ENCODE peak calls at places on chromosome 11, in nine cellular contexts. T is cardiac muscle cell, G is fibroblast of pulmonary artery, Z is prostate gland, W is cardiac fibroblast, I is nephron progenitor cell, F is body of pancreas, D is GM06990, U is retinal pigment epithelial cell. X is an unnamed sample.

GRCh38 chr11:133656100-133656635 is 123.9 kb upstream of the OPCML start:
- DNase-seq in U (no peak), G (no peak), T (no peak), W (no peak), D (no peak), Z (no peak), I (no peak), F (no peak), X (no peak)

GRCh38 chr11:109858152-109858551 is 235.0 kb upstream of the ZC3H12C start:
- DNase-seq in I (no peak), W (no peak), Z (no peak), D (no peak), U (no peak), F (no peak), G (no peak), T (no peak), X (no peak)

GRCh38 chr11:65043881-65044501 is 3.0 kb downstream of the SAC3D1 start:
- DNase-seq in W (peak), T (peak), I (no peak), F (no peak), Z (no peak), G (peak), U (no peak), D (no peak), X (peak)

GRCh38 chr11:122268601-122269130 is 152.7 kb upstream of the BLID start:
- DNase-seq in W (no peak), G (no peak), U (no peak), I (no peak), F (no peak), Z (no peak), D (no peak), T (no peak), X (no peak)

GRCh38 chr11:133163463-133164419 is 368.6 kb downstream of the OPCML start:
- DNase-seq in G (peak), T (peak), W (peak), F (peak), U (no peak), Z (peak), I (peak), D (no peak), X (no peak)

GRCh38 chr11:45272701-45273100 is 13.4 kb downstream of the SYT13 start:
- DNase-seq in I (no peak), Z (no peak), W (peak), F (no peak), D (no peak), T (peak), U (no peak), G (peak), X (no peak)

GRCh38 chr11:19869946-19870589 is 157.4 kb downstream of the NAV2 start:
- DNase-seq in D (no peak), F (no peak), G (no peak), U (no peak), W (no peak), T (no peak), Z (no peak), I (no peak), X (no peak)

GRCh38 chr11:64742940-64743590 is 877 bp downstream of the RASGRP2 start:
- DNase-seq in F (peak), Z (no peak), G (peak), T (peak), I (peak), D (peak), U (no peak), W (peak), X (peak)

GRCh38 chr11:107102692-107103463 is 84.6 kb upstream of the GUCY1A2 start:
- DNase-seq in U (peak), T (no peak), W (no peak), D (no peak), F (peak), I (no peak), G (no peak), Z (no peak), X (no peak)

GRCh38 chr11:112794321-112794720 is 166.9 kb upstream of the NCAM1 start:
- DNase-seq in G (no peak), U (no peak), Z (no peak), W (no peak), D (no peak), T (no peak), I (no peak), F (no peak), X (no peak)

GRCh38 chr11:63938481-63939350 is at the start of gene NAA40:
- DNase-seq in U (peak), G (peak), W (peak), F (peak), D (peak), I (peak), Z (peak), T (peak), X (peak)

GRCh38 chr11:130865091-130865771 is 51.0 kb downstream of the SNX19 start:
- DNase-seq in I (peak), W (no peak), F (no peak), U (no peak), G (no peak), D (no peak), Z (no peak), T (no peak), X (no peak)

GRCh38 chr11:34274712-34275398 is 83.0 kb downstream of the ABTB2 start:
- DNase-seq in F (peak), W (peak), D (no peak), G (peak), U (peak), I (no peak), T (peak), Z (peak), X (peak)

GRCh38 chr11:123151366-123151765 is 43.7 kb downstream of the CLMP start:
- DNase-seq in U (no peak), D (no peak), I (no peak), F (no peak), G (no peak), Z (no peak), W (no peak), T (no peak), X (no peak)

DNA sequence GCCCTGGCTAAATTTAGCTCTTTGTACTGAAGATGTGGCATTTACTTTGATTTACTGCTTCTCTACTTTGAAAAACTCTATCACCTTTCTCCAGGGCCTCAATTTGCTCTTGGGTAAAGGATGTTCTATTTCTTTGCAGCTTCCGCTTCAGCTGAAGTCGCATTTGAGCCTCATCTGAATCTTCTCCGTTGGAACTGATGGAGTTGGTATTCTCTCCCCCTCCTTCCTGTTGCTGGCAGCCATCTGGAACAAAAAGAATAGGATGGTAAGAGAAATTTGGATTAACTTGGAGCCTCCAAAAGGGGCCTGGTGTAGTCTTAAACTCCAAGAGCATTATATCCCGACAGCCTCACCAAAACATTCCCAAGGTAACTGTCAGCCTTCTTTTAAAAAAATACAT is 16.6 kb downstream of the PAX6 start:
- DNase-seq in W (no peak), G (no peak), I (no peak), F (no peak), U (no peak), T (no peak), Z (no peak), D (no peak), X (no peak)
- TF ChIP-seq CTCF in W (no peak), G (no peak), I (no peak), F (no peak), U (no peak), T (no peak), Z (no peak), D (no peak), X (no peak)

GRCh38 chr11:69194396-69194795 is 38.7 kb downstream of the SMIM38 start:
- DNase-seq in U (no peak), G (no peak), T (no peak), D (no peak), I (no peak), F (no peak), Z (no peak), W (no peak), X (no peak)
- TF ChIP-seq CTCF in U (no peak), G (no peak), T (no peak), D (no peak), I (no peak), F (no peak), Z (no peak), W (no peak), X (no peak)

DNA sequence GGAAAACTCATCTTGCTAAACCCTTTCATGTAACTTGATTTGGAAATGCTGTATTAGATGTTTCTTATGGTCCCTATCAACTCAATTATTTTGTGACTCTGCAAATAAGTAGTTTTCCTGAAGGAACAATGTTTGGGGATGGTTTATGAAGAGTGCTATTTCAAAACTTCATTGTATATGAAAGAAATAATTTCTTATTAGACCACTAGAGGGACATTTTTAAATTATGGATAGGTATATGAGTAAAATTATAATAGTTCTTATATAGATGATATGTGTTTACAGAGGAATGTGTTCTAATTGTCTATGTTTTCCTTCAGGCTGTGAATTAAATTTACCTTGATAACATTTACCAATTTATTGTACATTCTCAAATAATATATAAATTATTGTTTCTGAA is 509.4 kb upstream of the RAG2 start:
- DNase-seq in G (no peak), T (peak), Z (no peak), F (no peak), I (no peak), U (no peak), D (no peak), W (no peak), X (no peak)
- TF ChIP-seq CTCF in G (peak), T (peak), Z (peak), F (no peak), I (no peak), U (no peak), D (no peak), W (peak), X (no peak)

DNA sequence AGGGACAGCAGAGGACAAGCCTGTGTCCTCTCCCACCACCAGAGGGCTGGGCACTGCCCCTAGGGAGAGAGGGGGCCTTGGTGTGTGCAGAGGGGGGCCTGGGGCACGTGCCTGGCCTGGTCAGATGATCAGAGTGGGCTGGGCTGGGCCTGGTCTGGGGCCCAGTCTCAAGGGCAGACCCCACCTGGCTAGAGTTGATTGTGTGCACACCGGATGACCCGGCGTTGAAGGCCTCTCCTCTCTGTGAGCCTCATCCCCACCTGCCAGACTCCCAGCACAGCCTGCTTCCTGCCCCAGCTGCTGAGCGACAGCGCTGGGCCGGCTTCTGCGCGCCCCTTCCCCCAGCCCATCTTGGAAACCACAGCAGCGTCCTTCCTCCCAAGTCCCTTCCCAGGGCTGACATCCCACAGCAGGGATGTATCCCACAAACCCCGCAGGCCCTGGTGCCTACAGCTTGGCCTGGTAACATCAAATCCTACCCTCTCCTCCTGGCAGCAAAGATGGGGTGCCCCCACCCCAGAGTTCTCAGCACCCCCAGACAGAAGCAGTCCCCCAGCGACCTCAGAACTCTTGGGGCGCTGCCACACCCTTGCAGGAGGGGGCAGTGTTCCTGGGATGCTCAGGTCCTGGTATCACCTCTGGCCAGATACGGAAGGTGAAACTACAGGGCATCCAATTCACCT is 11.1 kb upstream of the TSSC4 start:
- DNase-seq in T (no peak), F (no peak), Z (no peak), U (no peak), I (no peak), W (no peak), D (no peak), G (no peak), X (no peak)
- TF ChIP-seq CTCF in T (no peak), F (no peak), Z (no peak), U (peak), I (no peak), W (no peak), D (peak), G (no peak), X (no peak)

DNA sequence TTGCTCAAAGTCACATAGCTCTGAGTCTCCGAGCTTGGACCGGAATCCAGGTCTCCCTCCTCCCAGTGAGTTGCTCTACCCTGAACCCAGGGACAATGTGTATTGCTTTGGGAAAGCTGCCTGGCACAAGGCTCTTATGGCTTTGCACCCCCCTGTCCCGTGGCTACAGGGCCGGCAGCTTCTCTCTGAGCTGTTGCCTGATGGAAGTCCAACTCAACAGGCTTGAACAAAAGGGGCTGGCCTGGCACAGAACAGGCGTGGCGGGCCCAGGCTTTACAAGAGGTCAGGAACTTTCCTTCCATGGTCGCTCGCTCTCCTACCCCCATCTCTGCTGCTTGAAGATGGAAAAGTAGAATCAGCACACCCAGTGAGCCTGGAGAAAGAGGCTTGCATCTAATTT is 34.3 kb downstream of the MYEOV start:
- DNase-seq in U (no peak), Z (no peak), I (no peak), G (no peak), F (no peak), D (no peak), T (no peak), W (no peak), X (peak)
- TF ChIP-seq CTCF in U (no peak), Z (no peak), I (no peak), G (no peak), F (no peak), D (no peak), T (no peak), W (no peak), X (no peak)

GRCh38 chr11:72784662-72785061 is 9.2 kb downstream of the STARD10 start:
- DNase-seq in G (no peak), I (no peak), D (no peak), Z (no peak), W (no peak), U (no peak), F (no peak), T (no peak), X (no peak)

GRCh38 chr11:72789493-72790131 is 4.2 kb downstream of the STARD10 start:
- DNase-seq in D (no peak), G (peak), I (no peak), U (no peak), F (no peak), W (peak), T (peak), Z (no peak), X (no peak)

GRCh38 chr11:72788250-72788649 is 5.6 kb downstream of the STARD10 start:
- DNase-seq in Z (no peak), U (no peak), T (no peak), G (no peak), W (no peak), F (no peak), D (no peak), I (no peak), X (no peak)

GRCh38 chr11:72786305-72787261 is 7.3 kb downstream of the STARD10 start:
- DNase-seq in Z (peak), W (no peak), T (no peak), D (no peak), U (no peak), G (no peak), F (peak), I (no peak), X (peak)

DNA sequence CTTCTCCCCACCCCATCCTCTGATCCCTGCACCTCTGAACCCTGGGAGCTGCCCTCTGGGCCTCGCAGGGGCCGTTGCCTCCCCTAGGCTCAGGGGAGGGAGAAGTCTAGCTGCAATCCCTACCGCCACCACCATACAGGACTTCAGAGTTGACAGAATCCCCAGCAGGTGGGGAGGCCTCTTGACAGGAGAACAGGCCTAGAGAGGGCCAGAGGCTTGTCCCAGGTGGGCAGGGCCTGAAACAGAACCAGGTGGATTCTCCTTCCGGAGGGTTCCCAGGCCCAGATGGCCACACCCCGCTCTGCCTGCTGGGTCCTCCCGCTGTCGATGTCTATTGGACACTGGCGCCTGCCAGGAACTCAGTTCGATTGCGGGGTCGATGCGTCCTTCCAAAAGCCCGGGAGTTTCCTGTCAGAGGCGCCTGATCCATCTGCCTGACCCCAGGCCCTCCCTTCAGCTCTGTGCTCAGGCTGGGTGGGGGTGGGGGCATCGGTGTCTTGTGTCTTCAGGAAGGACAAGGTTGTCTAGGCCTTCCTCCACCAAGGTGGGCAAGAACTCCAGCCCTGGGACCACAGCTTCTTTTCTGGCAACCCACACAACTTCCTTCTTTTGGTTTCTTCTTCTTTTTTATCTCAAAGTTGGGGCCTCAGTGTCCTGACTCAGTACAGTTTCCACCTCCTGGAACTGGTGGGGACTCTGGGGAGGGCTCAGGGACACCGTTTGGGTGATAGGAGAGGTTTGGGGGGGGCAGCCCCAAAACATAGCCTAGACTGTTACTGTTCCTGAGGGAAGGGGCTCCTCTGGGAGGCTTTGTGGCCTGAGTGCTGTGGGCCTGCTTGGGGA is 6.4 kb downstream of the STARD10 start:
- DNase-seq in I (no peak), G (no peak), U (no peak), Z (no peak), T (no peak), F (peak), W (no peak), D (peak), X (no peak)
- TF ChIP-seq CTCF in I (no peak), G (no peak), U (no peak), Z (no peak), T (no peak), F (peak), W (peak), D (peak), X (peak)

DNA sequence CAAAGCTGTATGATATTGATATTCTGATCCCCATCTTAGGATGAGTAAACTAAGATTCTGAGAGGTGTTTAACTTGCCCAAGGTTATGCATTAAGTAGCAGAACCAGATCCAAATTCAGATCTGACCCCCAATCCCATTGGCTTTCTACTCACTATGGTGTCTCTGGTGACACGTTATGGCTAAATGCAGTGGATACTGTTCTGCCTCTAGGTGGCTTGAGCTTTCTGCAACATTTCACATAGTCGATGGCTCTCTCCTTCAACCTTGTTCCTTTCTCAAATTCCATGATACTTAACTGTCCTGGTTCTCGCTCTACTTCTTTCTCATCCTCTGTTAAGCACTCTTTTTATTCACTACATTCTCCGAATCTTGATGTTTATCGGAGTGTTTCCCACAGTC is 9.4 kb downstream of the C11orf97 start:
- DNase-seq in G (peak), Z (no peak), D (no peak), W (peak), F (no peak), I (no peak), T (peak), U (no peak), X (no peak)
- TF ChIP-seq CTCF in G (peak), Z (no peak), D (peak), W (peak), F (peak), I (peak), T (peak), U (peak), X (peak)

X was measured in upper lobe of right lung.